ENCODE peak calls at places on chromosomes 5 and 9, in four cellular contexts. U is breast epithelium, Y is right lobe of liver, Z is DND-41. N is an unnamed sample.
A peak's percentile ranks its signal among the peaks of the same experiment; 100 is the strongest.

GRCh38 chr5:125719681-125720676 is 703.2 kb upstream of the GRAMD2B start:
- DNase-seq in Z (no peak), U (no peak), Y (no peak), N (no peak)

GRCh38 chr9:91255327-91255726 is 106.4 kb downstream of the AUH start:
- DNase-seq in Z (no peak), U (no peak), Y (no peak), N (no peak)

GRCh38 chr5:124660229-124661093 is 86.0 kb downstream of the ZNF608 start:
- DNase-seq in Z (no peak), U (peak; percentile 84), Y (no peak), N (no peak)

GRCh38 chr9:97038909-97039781 is at the start of gene CTSV:
- DNase-seq in U (peak; percentile 87), Z (no peak), Y (peak; percentile 83), N (peak; percentile 75)

GRCh38 chr5:174505621-174506020 is 218.8 kb upstream of the MSX2 start:
- DNase-seq in U (no peak), Y (no peak), Z (no peak), N (no peak)

GRCh38 chr5:130836729-130837660 is 328.1 kb downstream of the HINT1 start:
- DNase-seq in U (no peak), Y (no peak), Z (no peak), N (no peak)

GRCh38 chr9:94768766-94769165 is 42.3 kb downstream of the AOPEP start:
- DNase-seq in Y (no peak), U (no peak), Z (no peak), N (no peak)

GRCh38 chr9:17783227-17783626 is 204.4 kb downstream of the SH3GL2 start:
- DNase-seq in Y (no peak), Z (no peak), U (no peak), N (no peak)

GRCh38 chr9:107176701-107177100 is 106.4 kb upstream of the RAD23B start:
- DNase-seq in Z (no peak), Y (no peak), U (no peak), N (peak; percentile 27)

GRCh38 chr5:16464664-16465543 is 696 bp downstream of the ZNF622 start:
- DNase-seq in Y (no peak), U (no peak), Z (no peak), N (no peak)

GRCh38 chr5:124057161-124057814 is 545.3 kb downstream of the CSNK1G3 start:
- DNase-seq in Y (no peak), Z (no peak), U (peak; percentile 35), N (peak; percentile 13)

GRCh38 chr5:135242021-135242480 is 157.0 kb downstream of the MACROH2A1 start:
- DNase-seq in Y (peak; percentile 15), U (peak; percentile 22), Z (no peak), N (no peak)

GRCh38 chr9:137479892-137480685 is 21.0 kb upstream of the NSMF start:
- DNase-seq in Y (no peak), U (no peak), Z (no peak), N (no peak)

GRCh38 chr9:99350461-99350860 is 128.4 kb downstream of the SEC61B start:
- DNase-seq in U (no peak), Y (no peak), Z (no peak), N (no peak)

GRCh38 chr9:85743290-85744128 is 1.8 kb upstream of the AGTPBP1 start:
- DNase-seq in Y (no peak), U (no peak), Z (no peak), N (no peak)

GRCh38 chr9:122382901-122383850 is 12.4 kb downstream of the PTGS1 start:
- DNase-seq in Z (no peak), U (no peak), Y (peak; percentile 39), N (no peak)

GRCh38 chr5:166370928-166371690 is 1920.3 kb upstream of the WWC1 start:
- DNase-seq in U (no peak), Y (no peak), Z (no peak), N (no peak)

GRCh38 chr9:76400534-76401096 is 6.4 kb upstream of the RFK start:
- DNase-seq in Z (no peak), Y (no peak), U (no peak), N (no peak)

GRCh38 chr5:40441733-40442132 is 238.0 kb upstream of the PTGER4 start:
- DNase-seq in U (no peak), Y (no peak), Z (no peak), N (no peak)

GRCh38 chr5:53262348-53262970 is 152.9 kb upstream of the MOCS2 start:
- DNase-seq in Z (peak; percentile 7), Y (no peak), U (no peak), N (no peak)

GRCh38 chr9:38089387-38090165 is 20.5 kb upstream of the SHB start:
- DNase-seq in Z (no peak), U (no peak), Y (no peak), N (no peak)

GRCh38 chr5:19886123-19886921 is 101.7 kb downstream of the CDH18 start:
- DNase-seq in Y (no peak), Z (no peak), U (no peak), N (no peak)

GRCh38 chr9:593809-594208 is 247.7 kb upstream of the DMRT1 start:
- DNase-seq in Z (no peak), Y (no peak), U (no peak), N (no peak)

GRCh38 chr5:90434116-90434714 is 24.7 kb upstream of the CETN3 start:
- DNase-seq in Y (no peak), Z (peak; percentile 57), U (no peak), N (no peak)

GRCh38 chr5:10220253-10220652 is 29.4 kb downstream of the ATPSCKMT start:
- DNase-seq in Y (no peak), U (no peak), Z (no peak), N (no peak)

GRCh38 chr5:61603211-61603908 is 271.3 kb downstream of the ZSWIM6 start:
- DNase-seq in U (peak; percentile 56), Z (no peak), Y (peak; percentile 61), N (no peak)

GRCh38 chr5:40603378-40603777 is 76.3 kb upstream of the PTGER4 start:
- DNase-seq in Y (no peak), U (no peak), Z (no peak), N (no peak)

GRCh38 chr5:110517396-110517795 is 209.1 kb downstream of the TMEM232 start:
- DNase-seq in Z (no peak), Y (no peak), U (no peak), N (no peak)

GRCh38 chr9:72509635-72510034 is 11.8 kb upstream of the TMC1 start:
- DNase-seq in U (no peak), Z (no peak), Y (no peak), N (no peak)

GRCh38 chr9:94772654-94773303 is 46.3 kb downstream of the AOPEP start:
- DNase-seq in Y (no peak), U (no peak), Z (no peak), N (no peak)

GRCh38 chr9:1870915-1871314 is 144.2 kb upstream of the SMARCA2 start:
- DNase-seq in Z (no peak), Y (no peak), U (no peak), N (no peak)

GRCh38 chr5:72428664-72429063 is 78.5 kb downstream of the ZNF366 start:
- DNase-seq in U (no peak), Y (no peak), Z (no peak), N (no peak)
- TF ChIP-seq CTCF in U (no peak), Y (no peak), Z (no peak), N (no peak)

GRCh38 chr9:3205421-3206095 is 320.2 kb downstream of the RFX3 start:
- DNase-seq in Z (no peak), Y (no peak), U (no peak), N (no peak)

GRCh38 chr9:3200331-3200774 is 325.4 kb downstream of the RFX3 start:
- DNase-seq in U (no peak), Z (no peak), Y (no peak), N (no peak)
- H3K27ac ChIP-seq in U (no peak overlapping the region), Z (no peak overlapping the region), Y (no peak overlapping the region), N (no peak overlapping the region)

GRCh38 chr9:126528111-126528510 is 85.6 kb upstream of the LMX1B start:
- DNase-seq in Z (no peak), U (no peak), Y (no peak), N (no peak)
- H3K27me3 ChIP-seq in Z (peaks cover 10% of the 10 kb centered on the region), U (no peaks in the 10 kb centered on the region), Y (no peaks in the 10 kb centered on the region), N (peaks cover 6% of the 10 kb centered on the region)

DNA sequence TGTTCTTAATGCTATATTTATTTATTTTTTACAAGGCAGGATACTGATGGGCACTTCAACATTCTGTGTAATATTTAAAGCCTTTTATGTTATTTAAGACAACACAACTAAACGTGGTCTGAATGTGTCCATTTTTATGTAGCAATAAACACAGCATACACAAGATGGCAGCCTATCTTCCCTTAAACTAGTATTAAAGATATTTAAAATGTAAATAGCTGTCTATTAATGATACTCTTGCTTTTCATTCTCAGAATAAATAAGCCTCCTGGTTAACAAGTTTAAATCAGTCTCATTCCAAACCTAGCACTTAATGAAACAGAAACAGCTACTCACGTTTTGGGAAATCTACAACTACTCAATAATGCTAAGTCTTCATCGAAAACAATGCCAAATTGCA is 315.7 kb downstream of the MCTP1 start:
- DNase-seq in Y (no peak), Z (no peak), U (no peak), N (no peak)
- TF ChIP-seq CTCF in Y (no peak), Z (peak; percentile 52), U (no peak), N (no peak)

GRCh38 chr9:129568560-129569505 is 52.1 kb downstream of the C9orf50 start:
- DNase-seq in Y (peak; percentile 94), U (no peak), Z (no peak), N (no peak)
- H3K27ac ChIP-seq in Y (peak overlapping the region; percentile 84), U (peak overlapping the region; percentile 77), Z (no peak overlapping the region), N (peak overlapping the region; percentile 51)

GRCh38 chr5:1661831-1662558 is 137.6 kb downstream of the MRPL36 start:
- DNase-seq in Y (no peak), Z (no peak), U (peak; percentile 8), N (no peak)

GRCh38 chr5:1662559-1663043 is 137.0 kb downstream of the MRPL36 start:
- DNase-seq in Z (no peak), Y (no peak), U (peak; percentile 7), N (no peak)

GRCh38 chr5:1660511-1660910 is 136.8 kb upstream of the LPCAT1 start:
- DNase-seq in Y (no peak), Z (no peak), U (no peak), N (no peak)

GRCh38 chr5:1660037-1660400 is 136.3 kb upstream of the LPCAT1 start:
- DNase-seq in Z (no peak), Y (no peak), U (no peak), N (no peak)

DNA sequence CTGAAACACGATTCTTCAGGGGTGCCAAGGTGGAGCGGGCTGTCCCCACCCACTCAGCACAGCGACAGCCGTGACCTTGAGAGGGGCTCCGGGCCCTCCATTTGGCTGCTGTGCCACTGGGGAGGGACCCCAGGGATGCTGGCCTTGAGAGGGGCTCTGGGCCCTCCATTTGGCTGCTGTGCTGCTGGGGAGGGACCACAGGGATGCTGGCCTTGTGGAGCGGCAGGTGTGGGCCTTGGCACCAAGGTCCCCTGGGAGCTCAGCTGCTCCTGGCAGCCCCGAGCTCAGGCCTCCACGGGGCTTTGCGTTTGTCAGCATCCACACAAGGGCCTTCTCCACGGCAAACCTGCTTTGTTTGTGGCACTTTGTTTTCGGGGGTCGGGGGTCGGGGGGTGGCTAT is 137.6 kb upstream of the LPCAT1 start:
- DNase-seq in Z (no peak), U (peak; percentile 2), Y (no peak), N (no peak)
- H3K27me3 ChIP-seq in Z (peaks cover 18% of the 10 kb centered on the region), U (no peaks in the 10 kb centered on the region), Y (peaks cover 3% of the 10 kb centered on the region), N (peaks cover 24% of the 10 kb centered on the region)